ENCODE peak calls at places on chromosomes 1 and 21, in seven cellular contexts. G is COLO829, K is WERI-Rb-1, M is GM18507, Q is NCI-H146, W is HAP-1, X is thyroid gland. C is an unnamed sample.
A peak's percentile ranks its signal among the peaks of the same experiment; 100 is the strongest.

GRCh38 chr1:165490175-165490574 is 45.2 kb upstream of the RXRG start:
- DNase-seq in G (no peak), K (no peak), M (no peak), Q (no peak), W (no peak), X (peak; percentile 23), C (no peak)

GRCh38 chr1:12356004-12356890 is 126.4 kb downstream of the VPS13D start:
- DNase-seq in G (no peak), K (no peak), M (no peak), Q (no peak), W (no peak), X (no peak), C (no peak)

GRCh38 chr1:65421341-65422174 is 1.1 kb downstream of the LEPR start:
- DNase-seq in G (no peak), K (no peak), M (no peak), Q (peak; percentile 19), W (no peak), X (no peak), C (no peak)

GRCh38 chr1:161478985-161479384 is 26.3 kb upstream of the FCGR2A start:
- DNase-seq in G (no peak), K (no peak), M (no peak), Q (no peak), W (no peak), X (no peak), C (no peak)

GRCh38 chr1:234659538-234659937 is 49.6 kb upstream of the IRF2BP2 start:
- DNase-seq in G (no peak), K (no peak), M (no peak), Q (no peak), W (no peak), X (no peak), C (peak; percentile 77)

GRCh38 chr1:24724345-24725208 is 20.7 kb upstream of the CLIC4 start:
- DNase-seq in G (no peak), K (no peak), M (no peak), Q (peak; percentile 92), W (peak; percentile 53), X (no peak), C (peak; percentile 90)

GRCh38 chr1:102185260-102185659 is 188.5 kb upstream of the OLFM3 start:
- DNase-seq in G (no peak), K (no peak), M (no peak), Q (no peak), W (no peak), X (no peak), C (no peak)

GRCh38 chr1:27940297-27940696 is 5.5 kb downstream of the SMPDL3B start:
- DNase-seq in G (no peak), K (peak; percentile 64), M (no peak), Q (peak; percentile 5), W (peak; percentile 75), X (no peak), C (no peak)

GRCh38 chr21:43209575-43210453 is 41.0 kb downstream of the CRYAA start:
- DNase-seq in G (no peak), K (peak; percentile 4), M (no peak), Q (no peak), W (no peak), X (no peak), C (no peak)

GRCh38 chr21:42313501-42313969 is 1.7 kb downstream of the TFF3 start:
- DNase-seq in G (no peak), K (no peak), M (no peak), Q (peak; percentile 89), W (no peak), X (peak; percentile 71), C (no peak)

GRCh38 chr1:26064591-26064990 is 2.8 kb downstream of the TRIM63 start:
- DNase-seq in G (no peak), K (no peak), M (peak; percentile 56), Q (no peak), W (no peak), X (no peak), C (peak; percentile 45)

GRCh38 chr1:53294557-53294956 is 33.3 kb downstream of the LRP8 start:
- DNase-seq in G (peak; percentile 28), K (peak; percentile 44), M (no peak), Q (no peak), W (no peak), X (no peak), C (no peak)